ENCODE peak calls at places on chromosomes 13 and 19, in seven cellular contexts. S is PC-3, R is IMR-90, O is neuronal stem cell, C is endodermal cell, G is neural progenitor cell, X is mesendoderm. D is an unnamed sample.

GRCh38 chr13:42561752-42562467 is 12.0 kb upstream of the TNFSF11 start:
- DNase-seq in X (no peak), G (no peak), C (no peak), R (no peak), O (no peak), S (peak), D (no peak)

GRCh38 chr19:29098863-29099481 is 114.0 kb downstream of the UQCRFS1 start:
- DNase-seq in O (no peak), C (no peak), S (peak), G (no peak), R (peak), X (no peak), D (peak)

GRCh38 chr13:66492479-66492878 is 737.7 kb downstream of the PCDH9 start:
- DNase-seq in G (peak), X (peak), S (peak), C (peak), O (no peak), R (no peak), D (no peak)

GRCh38 chr13:99003851-99004471 is 26.1 kb upstream of the DOCK9 start:
- DNase-seq in S (no peak), C (no peak), X (no peak), O (no peak), R (no peak), G (no peak), D (no peak)

GRCh38 chr13:43495732-43496131 is 291.0 kb downstream of the ENOX1 start:
- DNase-seq in X (no peak), G (no peak), S (no peak), R (peak), C (no peak), O (no peak), D (peak)

GRCh38 chr19:35901854-35902661 is at the start of gene HCST:
- DNase-seq in R (peak), O (no peak), S (peak), C (no peak), X (no peak), G (no peak), D (no peak)

GRCh38 chr19:57583521-57584416 is at the start of gene ZIK1:
- DNase-seq in G (peak), X (peak), O (peak), C (peak), S (no peak), R (peak), D (peak)

GRCh38 chr19:42028304-42029216 is 34.5 kb upstream of the ATP1A3 start:
- DNase-seq in O (peak), S (peak), C (peak), X (peak), R (no peak), G (peak), D (no peak)

GRCh38 chr19:18846862-18847515 is 15.2 kb downstream of the UPF1 start:
- DNase-seq in R (peak), X (peak), S (peak), O (peak), G (peak), C (peak), D (peak)

GRCh38 chr13:92103673-92104296 is 705.4 kb downstream of the GPC5 start:
- DNase-seq in X (peak), C (no peak), O (no peak), R (peak), G (no peak), S (peak), D (peak)

GRCh38 chr13:38519229-38519910 is 167.5 kb upstream of the FREM2 start:
- DNase-seq in C (peak), G (no peak), O (no peak), X (peak), R (no peak), S (no peak), D (no peak)

GRCh38 chr19:48190288-48191284 is 20.1 kb downstream of the ZSWIM9 start:
- DNase-seq in S (peak), R (peak), G (peak), C (peak), O (no peak), X (peak), D (peak)

GRCh38 chr13:106011600-106011999 is 523.9 kb downstream of the EFNB2 start:
- DNase-seq in O (no peak), S (no peak), R (no peak), X (no peak), C (no peak), G (no peak), D (no peak)

GRCh38 chr19:22882797-22883196 is 50.7 kb downstream of the ZNF723 start:
- DNase-seq in R (peak), O (no peak), C (no peak), X (peak), G (peak), S (peak), D (peak)

GRCh38 chr13:77507931-77508776 is 27.4 kb upstream of the SCEL start:
- DNase-seq in R (peak), C (no peak), X (no peak), S (peak), G (no peak), O (no peak), D (peak)

GRCh38 chr13:48828962-48829405 is 146.7 kb upstream of the FNDC3A start:
- DNase-seq in S (peak), G (no peak), X (peak), C (peak), R (peak), O (no peak), D (no peak)

GRCh38 chr19:31597616-31598015 is 248.4 kb upstream of the TSHZ3 start:
- DNase-seq in X (no peak), G (no peak), R (no peak), C (peak), O (no peak), S (no peak), D (no peak)

GRCh38 chr13:99778500-99778899 is 193.1 kb downstream of the ZIC5 start:
- DNase-seq in C (no peak), X (peak), S (no peak), G (no peak), R (no peak), O (no peak), D (no peak)

GRCh38 chr13:25378528-25378927 is 6.8 kb downstream of the ATP8A2 start:
- DNase-seq in S (no peak), G (no peak), R (no peak), O (no peak), C (no peak), X (no peak), D (no peak)

GRCh38 chr19:46579286-46579944 is 21.7 kb upstream of the CALM3 start:
- DNase-seq in C (peak), R (no peak), S (peak), O (peak), X (peak), G (peak), D (no peak)

GRCh38 chr13:41028051-41028450 is 8.9 kb upstream of the ELF1 start:
- DNase-seq in X (no peak), C (no peak), S (no peak), O (no peak), G (no peak), R (peak), D (no peak)

GRCh38 chr19:38044267-38045111 is 137.5 kb downstream of the SIPA1L3 start:
- DNase-seq in X (peak), C (peak), G (no peak), S (peak), O (no peak), R (peak), D (no peak)

GRCh38 chr13:64579331-64579730 is 2650.8 kb downstream of the PCDH9 start:
- DNase-seq in X (no peak), O (no peak), G (no peak), S (no peak), C (no peak), R (no peak), D (no peak)

GRCh38 chr19:5575553-5575952 is 7.8 kb upstream of the TINCR start:
- DNase-seq in C (no peak), G (no peak), O (no peak), R (no peak), S (no peak), X (no peak), D (no peak)

GRCh38 chr19:58330458-58330857 is 3.7 kb downstream of the ZSCAN22 start:
- DNase-seq in X (peak), S (peak), O (no peak), R (peak), C (no peak), G (no peak), D (peak)

GRCh38 chr13:24212674-24213073 is 52.2 kb downstream of the SPATA13 start:
- DNase-seq in R (no peak), S (no peak), O (no peak), C (no peak), X (no peak), G (no peak), D (no peak)

GRCh38 chr19:28705008-28705407 is 507.9 kb downstream of the UQCRFS1 start:
- DNase-seq in S (peak), G (peak), C (no peak), R (peak), X (peak), O (no peak), D (peak)

GRCh38 chr19:50309396-50310125 is 19.6 kb downstream of the KCNC3 start:
- DNase-seq in X (no peak), R (no peak), C (peak), G (no peak), S (no peak), O (no peak), D (no peak)

GRCh38 chr13:35927554-35927953 is 203.6 kb downstream of the DCLK1 start:
- DNase-seq in S (no peak), X (peak), R (peak), C (no peak), O (no peak), G (no peak), D (peak)

GRCh38 chr13:75836441-75836840 is 200.3 kb downstream of the LMO7 start:
- DNase-seq in S (peak), X (no peak), R (no peak), G (no peak), O (no peak), C (no peak), D (no peak)

GRCh38 chr13:107650081-107650701 is 565.1 kb downstream of the LIG4 start:
- DNase-seq in S (peak), O (peak), X (peak), C (peak), R (peak), G (peak), D (peak)

GRCh38 chr19:6802336-6803035 is 30.0 kb downstream of the VAV1 start:
- DNase-seq in G (peak), R (no peak), O (no peak), C (peak), S (peak), X (peak), D (no peak)

GRCh38 chr19:31126236-31126635 is 223.0 kb downstream of the TSHZ3 start:
- DNase-seq in X (no peak), C (no peak), R (no peak), G (no peak), O (no peak), S (no peak), D (peak)

GRCh38 chr13:31945202-31945978 is 86.2 kb upstream of the FRY start:
- DNase-seq in S (peak), G (peak), X (peak), C (peak), R (peak), O (no peak), D (peak)

GRCh38 chr19:51948979-51949378 is 21.7 kb downstream of the ZNF613 start:
- DNase-seq in G (no peak), C (no peak), O (no peak), R (peak), X (no peak), S (no peak), D (peak)

GRCh38 chr13:113550453-113550852 is 34.1 kb upstream of the TFDP1 start:
- DNase-seq in R (no peak), G (no peak), C (peak), S (no peak), X (no peak), O (no peak), D (no peak)

GRCh38 chr13:84651288-84651687 is 769.0 kb upstream of the SLITRK1 start:
- DNase-seq in S (peak), O (no peak), C (no peak), R (peak), X (peak), G (no peak), D (peak)

GRCh38 chr13:36818483-36819063 is 449 bp upstream of the RFXAP start:
- DNase-seq in S (no peak), R (no peak), G (no peak), O (no peak), C (no peak), X (no peak), D (no peak)

GRCh38 chr13:93227280-93227905 is 786 bp downstream of the GPC6 start:
- DNase-seq in S (peak), G (peak), C (peak), R (peak), X (peak), O (peak), D (peak)

GRCh38 chr13:93226623-93227279 is at the start of gene GPC6:
- DNase-seq in X (peak), G (peak), R (peak), C (peak), S (peak), O (peak), D (peak)

GRCh38 chr13:93225610-93226009 is 997 bp upstream of the GPC6 start:
- DNase-seq in S (peak), G (no peak), C (no peak), O (no peak), X (no peak), R (no peak), D (no peak)

GRCh38 chr13:93224545-93224944 is 2.1 kb upstream of the GPC6 start:
- DNase-seq in S (peak), C (peak), G (peak), X (peak), O (peak), R (peak), D (peak)

GRCh38 chr13:93226065-93226622 is 463 bp upstream of the GPC6 start:
- DNase-seq in G (no peak), S (no peak), C (no peak), X (peak), O (peak), R (no peak), D (no peak)
- H3K9ac ChIP-seq in G (no peak), S (peak), C (peak), X (peak), O (no peak), R (peak), D (no peak)

DNA sequence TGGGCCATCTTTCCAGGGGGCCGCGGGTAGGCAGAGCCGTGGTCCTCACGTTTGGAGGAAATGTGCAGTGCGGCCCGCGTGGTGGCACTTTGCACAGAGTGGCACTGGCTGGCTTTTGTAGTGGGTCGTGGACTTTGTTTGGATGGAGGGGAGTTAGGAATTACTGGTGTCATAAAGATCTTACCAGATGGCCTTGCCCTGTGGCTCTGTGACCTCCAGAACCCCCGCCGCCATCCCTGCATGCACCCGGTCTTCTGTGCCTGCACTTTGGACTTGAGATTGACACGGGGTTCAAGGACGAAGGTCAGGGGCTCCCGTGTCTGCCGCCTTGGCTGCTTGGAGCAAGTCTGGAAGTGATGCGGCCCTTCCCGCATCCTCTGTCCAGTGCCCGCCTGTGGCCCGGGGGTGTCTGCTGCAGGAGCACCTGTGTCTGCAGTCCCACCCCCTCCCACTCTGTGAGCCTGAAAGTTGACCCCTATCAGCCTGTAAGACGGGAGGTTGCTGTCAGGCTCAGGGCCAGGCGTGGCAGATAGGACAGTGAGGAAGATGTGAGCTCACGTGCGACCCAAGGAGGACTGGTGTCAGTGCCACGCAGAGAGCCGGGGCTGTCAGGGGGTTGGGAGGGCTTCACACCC is 2.2 kb downstream of the GNA11 start:
- DNase-seq in C (no peak), R (no peak), O (no peak), X (no peak), G (no peak), S (no peak), D (no peak)
- H3K9ac ChIP-seq in C (peak), R (peak), O (peak), X (peak), G (peak), S (peak), D (no peak)

GRCh38 chr13:101116381-101116780 is 299.9 kb downstream of the NALCN start:
- DNase-seq in R (no peak), S (no peak), G (peak), O (no peak), C (no peak), X (no peak), D (no peak)
- H3K9ac ChIP-seq in R (no peak), S (no peak), G (no peak), O (no peak), C (no peak), X (no peak), D (no peak)

GRCh38 chr19:1227655-1228054 is 10.2 kb downstream of the CBARP start:
- DNase-seq in S (no peak), O (no peak), G (no peak), X (no peak), C (no peak), R (no peak), D (no peak)

GRCh38 chr19:1226522-1227312 is 11.1 kb downstream of the CBARP start:
- DNase-seq in O (no peak), R (no peak), X (no peak), C (peak), S (no peak), G (no peak), D (no peak)

GRCh38 chr19:1229056-1229607 is 8.7 kb downstream of the CBARP start:
- DNase-seq in O (no peak), G (no peak), C (no peak), R (no peak), S (no peak), X (no peak), D (no peak)

GRCh38 chr19:1227313-1227626 is 10.5 kb downstream of the CBARP start:
- DNase-seq in X (no peak), G (no peak), S (no peak), O (no peak), R (no peak), C (no peak), D (no peak)

DNA sequence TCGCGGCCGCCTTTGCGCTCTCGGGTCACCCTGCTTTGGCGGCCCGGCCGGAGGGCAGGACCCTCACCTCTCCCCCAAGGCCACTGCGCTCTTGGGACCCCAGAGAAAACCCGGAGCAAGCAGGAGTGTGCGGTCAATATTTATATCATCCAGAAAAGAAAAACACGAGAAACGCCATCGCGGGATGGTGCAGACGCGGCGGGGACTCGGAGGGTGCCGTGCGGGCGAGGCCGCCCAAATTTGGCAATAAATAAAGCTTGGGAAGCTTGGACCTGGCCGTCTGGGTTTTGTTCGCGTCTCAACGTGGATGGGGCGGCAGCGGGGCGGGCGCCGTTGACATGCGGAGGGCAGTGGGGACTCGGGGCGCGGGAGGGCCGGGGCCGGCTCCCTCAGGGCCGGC is 9.6 kb downstream of the CBARP start:
- DNase-seq in C (no peak), O (no peak), G (no peak), X (no peak), R (no peak), S (no peak), D (no peak)
- H3K9ac ChIP-seq in C (no peak), O (no peak), G (no peak), X (no peak), R (no peak), S (no peak), D (no peak)